ENCODE peak calls at places on chromosomes 5 and 9, in six cellular contexts. B is uterus, G is IMR-90, K is adrenal gland, Z is hepatocyte, F is tibial artery. P is an unnamed sample.

GRCh38 chr5:173817561-173817960 is 70.6 kb upstream of the CPEB4 start:
- DNase-seq in B (no peak), K (no peak), G (no peak), Z (no peak), F (no peak), P (no peak)

GRCh38 chr5:59199868-59200267 is 617.0 kb downstream of the RAB3C start:
- DNase-seq in G (no peak), F (no peak), Z (no peak), B (no peak), K (no peak), P (no peak)

GRCh38 chr9:36037580-36038169 is 962 bp downstream of the RECK start:
- DNase-seq in B (no peak), F (no peak), G (no peak), K (no peak), Z (peak; percentile 6), P (no peak)

GRCh38 chr5:55570026-55570425 is 35.3 kb upstream of the PLPP1 start:
- DNase-seq in Z (no peak), F (no peak), K (no peak), B (no peak), G (peak; percentile 42), P (no peak)

GRCh38 chr5:16600397-16600796 is 16.4 kb downstream of the RETREG1 start:
- DNase-seq in K (peak; percentile 50), Z (peak; percentile 19), G (no peak), B (no peak), F (peak; percentile 51), P (peak; percentile 79)

GRCh38 chr5:52674815-52675545 is 112.7 kb upstream of the ITGA1 start:
- DNase-seq in G (peak; percentile 87), K (no peak), Z (no peak), F (no peak), B (no peak), P (no peak)

GRCh38 chr9:129489838-129490582 is 130.9 kb downstream of the C9orf50 start:
- DNase-seq in Z (no peak), K (no peak), G (peak; percentile 45), B (peak; percentile 71), F (peak; percentile 41), P (no peak)

GRCh38 chr5:148974638-148975330 is 88.1 kb downstream of the SH3TC2 start:
- DNase-seq in G (no peak), K (no peak), B (no peak), F (no peak), Z (no peak), P (no peak)

GRCh38 chr5:173395257-173395932 is 67.2 kb upstream of the STC2 start:
- DNase-seq in F (no peak), K (peak; percentile 7), G (peak; percentile 85), Z (no peak), B (no peak), P (no peak)

GRCh38 chr5:13648822-13649221 is 295.7 kb downstream of the DNAH5 start:
- DNase-seq in B (no peak), K (no peak), G (no peak), Z (no peak), F (no peak), P (no peak)

GRCh38 chr9:1759901-1760300 is 255.2 kb upstream of the SMARCA2 start:
- DNase-seq in G (no peak), K (no peak), F (no peak), B (no peak), Z (no peak), P (no peak)

GRCh38 chr5:43078956-43079355 is 38.8 kb upstream of the ANXA2R start:
- DNase-seq in Z (peak; percentile 27), F (no peak), K (no peak), G (peak; percentile 80), B (no peak), P (no peak)

GRCh38 chr9:22383720-22384119 is 62.9 kb upstream of the DMRTA1 start:
- DNase-seq in Z (no peak), K (no peak), B (no peak), G (no peak), F (no peak), P (no peak)

DNA sequence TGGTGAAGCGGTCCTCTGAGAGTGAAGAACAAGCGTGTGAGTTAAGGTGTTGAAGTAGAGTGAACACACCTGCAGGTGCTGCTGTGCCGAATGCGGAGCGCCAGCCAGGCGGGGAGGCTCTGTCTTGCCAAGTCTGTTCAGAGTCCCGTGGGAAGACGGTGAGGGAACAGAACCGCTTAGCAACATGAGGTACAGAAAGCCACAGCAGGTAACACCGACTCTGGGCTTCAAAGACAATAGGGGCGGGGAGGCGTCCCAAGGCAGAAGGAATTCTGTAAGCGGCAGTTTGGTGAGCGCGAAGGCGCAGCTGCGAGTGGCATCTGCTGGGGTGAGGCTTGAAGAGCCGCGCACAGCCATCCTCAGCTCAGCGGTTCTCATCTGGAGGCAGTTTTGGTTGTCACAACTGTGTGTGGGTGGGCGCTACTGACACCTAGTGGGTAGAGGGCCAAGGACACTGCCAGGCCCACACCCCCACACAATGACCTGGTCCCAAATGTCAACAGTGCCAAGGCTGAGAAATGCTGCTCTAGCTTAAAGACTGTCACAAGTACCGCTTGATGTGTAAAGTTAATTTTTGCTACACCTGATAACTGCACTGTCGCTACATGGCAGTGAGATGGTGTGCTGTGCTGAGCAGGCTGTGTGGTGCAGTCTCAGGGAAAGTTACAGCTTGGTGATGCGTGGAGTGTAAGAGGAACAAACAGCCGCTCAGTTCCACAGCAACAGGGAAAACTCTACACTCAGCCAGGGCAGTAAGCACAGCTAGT is 67.4 kb upstream of the TBC1D9B start:
- DNase-seq in Z (peak; percentile 39), G (no peak), K (peak; percentile 18), B (no peak), F (no peak), P (no peak)
- TF ChIP-seq CTCF in Z (peak; percentile 39), G (peak; percentile 19), K (peak; percentile 22), B (no peak), F (peak; percentile 10), P (no peak)

GRCh38 chr9:92275541-92275940 is 18.0 kb downstream of the IARS1 start:
- DNase-seq in F (no peak), B (no peak), K (no peak), G (no peak), Z (no peak), P (no peak)
- TF ChIP-seq CTCF in F (no peak), B (no peak), K (no peak), G (no peak), Z (no peak), P (no peak)

DNA sequence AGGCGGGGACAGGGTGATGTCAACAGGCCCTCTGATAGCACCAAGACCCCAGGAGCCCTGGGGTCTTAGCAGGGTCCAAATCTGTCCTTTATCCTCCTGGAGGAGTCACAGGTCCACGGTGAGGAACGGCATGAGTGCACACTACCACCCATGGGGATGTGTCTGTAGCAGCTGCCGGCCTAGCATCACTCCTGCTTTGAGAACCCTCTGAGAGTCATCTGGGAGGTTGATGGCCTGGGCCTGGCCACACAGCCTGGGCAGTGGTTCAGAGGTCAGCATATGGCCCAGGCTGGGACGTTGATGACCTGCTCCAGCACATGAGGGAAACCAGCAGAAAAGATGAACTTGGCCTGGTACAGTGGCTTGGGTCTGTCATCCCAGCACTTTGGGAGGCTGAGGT is 1.8 kb upstream of the GFPT2 start:
- DNase-seq in G (no peak), F (no peak), Z (no peak), B (no peak), K (no peak), P (no peak)
- TF ChIP-seq CTCF in G (no peak), F (no peak), Z (no peak), B (no peak), K (no peak), P (no peak)

DNA sequence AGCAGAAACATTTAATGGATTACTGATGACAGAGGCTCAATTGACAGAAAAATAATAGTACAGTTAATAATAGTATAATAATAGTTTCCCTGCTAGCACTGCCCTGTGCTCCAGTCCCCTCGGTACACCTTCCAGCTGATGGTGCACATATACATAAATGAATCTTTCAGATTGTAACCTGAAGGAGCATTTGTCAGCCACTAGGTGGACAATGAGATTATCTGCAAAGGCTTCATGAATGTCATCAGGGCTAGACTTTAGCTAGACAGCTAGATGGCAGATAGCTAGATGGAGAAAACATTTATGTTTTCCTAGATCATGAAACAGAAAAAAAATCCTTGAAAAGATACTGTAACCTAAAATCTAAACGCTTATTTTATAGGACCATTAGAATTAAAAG is 304.4 kb upstream of the SMC2 start:
- DNase-seq in B (no peak), G (no peak), K (no peak), F (no peak), Z (peak; percentile 10), P (no peak)
- TF ChIP-seq CTCF in B (no peak), G (no peak), K (no peak), F (no peak), Z (peak; percentile 33), P (no peak)

GRCh38 chr9:79131375-79131774 is 440.4 kb upstream of the TLE4 start:
- DNase-seq in G (no peak), K (no peak), B (no peak), F (no peak), Z (no peak), P (no peak)
- TF ChIP-seq CTCF in G (no peak), K (no peak), B (no peak), F (no peak), Z (no peak), P (no peak)

GRCh38 chr5:84364043-84364442 is 20.6 kb downstream of the EDIL3 start:
- DNase-seq in Z (no peak), F (no peak), K (no peak), B (no peak), G (no peak), P (no peak)
- TF ChIP-seq CTCF in Z (no peak), F (no peak), K (no peak), B (no peak), G (no peak), P (no peak)

DNA sequence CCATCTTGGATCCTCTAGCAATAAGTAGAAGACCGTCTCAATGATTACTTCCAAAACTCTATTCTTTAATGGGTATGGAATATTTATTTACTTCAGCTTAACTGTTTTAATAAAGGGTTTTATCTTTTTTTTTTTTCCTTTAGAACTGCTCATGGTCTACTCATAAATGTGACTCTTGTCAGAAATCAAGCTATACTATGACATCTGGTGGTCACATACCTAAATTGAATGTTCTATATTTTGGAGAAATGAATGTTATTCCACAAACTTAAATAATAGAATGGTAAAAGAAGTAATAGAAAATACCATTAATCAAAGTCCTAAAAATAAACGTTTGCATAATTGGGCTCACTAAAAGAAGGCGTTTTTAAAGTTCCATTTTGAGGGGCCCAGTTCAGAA is 131.2 kb upstream of the PLCXD3 start:
- DNase-seq in F (no peak), B (no peak), Z (no peak), K (no peak), G (peak; percentile 16), P (no peak)
- TF ChIP-seq CTCF in F (no peak), B (no peak), Z (peak; percentile 37), K (peak; percentile 33), G (peak; percentile 39), P (no peak)